ENCODE peak calls at places on chromosomes 4 and X, in four cellular contexts. J is HFFc6; C is DMS 273 treated with DMSO at 0.1 percent for 48 hours; U is CD8-positive, alpha-beta T cell. D is an unnamed sample.

GRCh38 chr4:8156617-8157016 is 2.0 kb downstream of the ABLIM2 start:
- DNase-seq in U (no peak), J (no peak), C (no peak), D (no peak)

GRCh38 chr4:82578935-82579334 is 17.1 kb upstream of the TMEM150C start:
- DNase-seq in J (no peak), C (no peak), U (no peak), D (peak)

GRCh38 chr4:56434599-56435000 is 815 bp downstream of the PPAT start:
- DNase-seq in U (no peak), J (peak), C (no peak), D (peak)

GRCh38 chr4:2416564-2417195 is 1.8 kb downstream of the ZFYVE28 start:
- DNase-seq in U (peak), J (no peak), C (no peak), D (no peak)

GRCh38 chr4:58502839-58503238 is 1392.7 kb upstream of the IGFBP7 start:
- DNase-seq in C (no peak), U (no peak), J (no peak), D (no peak)

GRCh38 chrX:132257116-132257515 is 37.9 kb upstream of the RAP2C start:
- DNase-seq in J (peak), C (no peak), U (no peak), D (no peak)

GRCh38 chrX:39714471-39714870 is 383.3 kb downstream of the BCOR start:
- DNase-seq in J (no peak), C (no peak), U (no peak), D (no peak)

GRCh38 chr4:188107931-188108843 is 1.2 kb downstream of the TRIML2 start:
- DNase-seq in U (no peak), J (peak), C (no peak), D (peak)

GRCh38 chrX:74389016-74389415 is 32.3 kb upstream of the SLC16A2 start:
- DNase-seq in J (peak), C (no peak), U (no peak), D (peak)

GRCh38 chr4:77994194-77994721 is 62.9 kb upstream of the FRAS1 start:
- DNase-seq in C (no peak), U (no peak), J (peak), D (peak)

GRCh38 chr4:158915683-158916241 is 146.9 kb downstream of the FNIP2 start:
- DNase-seq in U (no peak), J (no peak), C (no peak), D (no peak)

GRCh38 chr4:120517966-120518365 is 404.6 kb downstream of the PRDM5 start:
- DNase-seq in J (peak), U (no peak), C (no peak), D (peak)

GRCh38 chrX:111445485-111445884 is 33.5 kb upstream of the DCX start:
- DNase-seq in U (no peak), C (peak), J (peak), D (no peak)

GRCh38 chr4:9812530-9813340 is 31.3 kb downstream of the DRD5 start:
- DNase-seq in U (no peak), J (no peak), C (no peak), D (no peak)

GRCh38 chr4:138967313-138967712 is 48.3 kb upstream of the NOCT start:
- DNase-seq in C (no peak), J (no peak), U (no peak), D (peak)

GRCh38 chrX:100449696-100450606 is 39.9 kb upstream of the PCDH19 start:
- DNase-seq in J (no peak), C (no peak), U (no peak), D (no peak)

GRCh38 chr4:2762048-2762447 is 5.9 kb upstream of the TNIP2 start:
- DNase-seq in U (no peak), J (no peak), C (no peak), D (no peak)

GRCh38 chrX:110135618-110136017 is 132.7 kb downstream of the TMEM164 start:
- DNase-seq in U (no peak), C (no peak), J (no peak), D (no peak)

GRCh38 chrX:132740316-132741123 is 217.9 kb downstream of the HS6ST2 start:
- DNase-seq in J (no peak), U (no peak), C (no peak), D (peak)

GRCh38 chr4:786861-787300 is 39.0 kb downstream of the CPLX1 start:
- DNase-seq in C (no peak), J (no peak), U (no peak), D (no peak)

GRCh38 chr4:153940916-153941315 is 152.0 kb upstream of the SFRP2 start:
- DNase-seq in J (no peak), U (no peak), C (no peak), D (no peak)

GRCh38 chr4:177391953-177392352 is 50.3 kb downstream of the AGA start:
- DNase-seq in C (no peak), J (no peak), U (no peak), D (peak)

GRCh38 chr4:109947457-109947856 is 34.8 kb downstream of the EGF start:
- DNase-seq in J (no peak), C (no peak), U (no peak), D (no peak)

GRCh38 chrX:26262121-26262523 is 46.2 kb downstream of the MAGEB5 start:
- DNase-seq in C (no peak), J (no peak), U (no peak), D (no peak)

GRCh38 chrX:72107320-72107719 is 24.4 kb downstream of the RTL5 start:
- DNase-seq in C (no peak), J (peak), U (peak), D (peak)

GRCh38 chr4:77344001-77344400 is 187.0 kb downstream of the CCNG2 start:
- DNase-seq in J (no peak), C (no peak), U (no peak), D (no peak)

GRCh38 chr4:77579406-77580076 is 26.1 kb upstream of the CXCL13 start:
- DNase-seq in U (no peak), J (peak), C (no peak), D (peak)

GRCh38 chr4:8643441-8643840 is 50.9 kb downstream of the CPZ start:
- DNase-seq in C (no peak), J (no peak), U (no peak), D (no peak)

GRCh38 chrX:39948564-39948963 is 149.2 kb downstream of the BCOR start:
- DNase-seq in J (no peak), U (no peak), C (no peak), D (no peak)

GRCh38 chrX:41655631-41656030 is 33.1 kb upstream of the GPR34 start:
- DNase-seq in J (peak), C (no peak), U (no peak), D (no peak)

GRCh38 chrX:144494069-144494468 is 610.2 kb downstream of the UBE2NL start:
- DNase-seq in C (no peak), J (no peak), U (no peak), D (no peak)

GRCh38 chr4:3582091-3582475 is 49.9 kb upstream of the LRPAP1 start:
- DNase-seq in C (no peak), U (no peak), J (no peak), D (no peak)

GRCh38 chr4:101604976-101605375 is 185.6 kb upstream of the BANK1 start:
- DNase-seq in C (peak), J (no peak), U (no peak), D (no peak)

GRCh38 chr4:156194896-156195295 is 241.2 kb upstream of the CTSO start:
- DNase-seq in C (no peak), J (no peak), U (no peak), D (peak)

GRCh38 chr4:2058264-2059033 is 678 bp upstream of the NAT8L start:
- DNase-seq in J (no peak), U (no peak), C (no peak), D (no peak)

GRCh38 chr4:105192910-105193309 is 46.2 kb downstream of the TET2 start:
- DNase-seq in J (no peak), C (no peak), U (no peak), D (no peak)

GRCh38 chr4:2395038-2395437 is 23.4 kb downstream of the ZFYVE28 start:
- DNase-seq in J (peak), U (no peak), C (no peak), D (peak)

GRCh38 chr4:6245246-6246169 is 24.1 kb upstream of the WFS1 start:
- DNase-seq in U (no peak), J (no peak), C (no peak), D (no peak)

GRCh38 chr4:125679989-125680388 is 365.2 kb downstream of the FAT4 start:
- DNase-seq in J (no peak), U (no peak), C (no peak), D (no peak)

GRCh38 chrX:154401045-154401799 is 3.0 kb downstream of the RPL10 start:
- DNase-seq in J (peak), U (no peak), C (peak), D (peak)

D was measured in trophoblast cell.